ENCODE peak calls at places on chromosomes 6 and 20, in eight cellular contexts. V is CD8-positive, alpha-beta T cell; Y is cardiac muscle cell; C is heart left ventricle; G is upper lobe of right lung; U is fibroblast of lung; O is SK-N-SH; H is MM.1S. L is an unnamed sample. For H3K9me3, the result is how much of the 10 kb centered on the place peaks cover.

GRCh38 chr6:49849121-49849907 is 17.0 kb downstream of the CRISP1 start:
- DNase-seq in C (no peak), H (peak), G (no peak), O (peak), U (peak), Y (peak), V (no peak), L (peak)

GRCh38 chr20:9348746-9349145 is 165.6 kb upstream of the LAMP5 start:
- DNase-seq in V (no peak), U (peak), H (no peak), C (no peak), Y (peak), G (no peak), O (no peak), L (no peak)

GRCh38 chr6:159762681-159763293 is 942 bp downstream of the ACAT2 start:
- DNase-seq in Y (no peak), O (no peak), G (no peak), U (peak), V (peak), H (peak), C (no peak), L (no peak)

GRCh38 chr6:3750324-3751018 is 1.0 kb downstream of the PXDC1 start:
- DNase-seq in C (peak), U (peak), V (no peak), O (peak), H (no peak), G (peak), Y (peak), L (no peak)

GRCh38 chr6:120675886-120676285 is 658.4 kb downstream of the TBC1D32 start:
- DNase-seq in U (no peak), C (no peak), G (no peak), V (no peak), H (no peak), O (no peak), Y (no peak), L (no peak)

GRCh38 chr6:161256390-161256789 is 17.5 kb downstream of the AGPAT4 start:
- DNase-seq in C (no peak), V (no peak), O (no peak), Y (no peak), H (no peak), U (no peak), G (no peak), L (no peak)

GRCh38 chr20:38109657-38110524 is 55.2 kb downstream of the TGM2 start:
- DNase-seq in U (peak), O (no peak), G (no peak), V (no peak), H (no peak), C (peak), Y (peak), L (no peak)

GRCh38 chr6:42099340-42100028 is 42.9 kb downstream of the C6orf132 start:
- DNase-seq in U (peak), Y (no peak), H (no peak), C (no peak), G (peak), V (no peak), O (no peak), L (no peak)

GRCh38 chr6:41371992-41372525 is 36.7 kb downstream of the NCR2 start:
- DNase-seq in G (no peak), Y (peak), H (no peak), U (peak), O (peak), V (peak), C (no peak), L (no peak)

GRCh38 chr6:327538-328183 is 35.4 kb downstream of the DUSP22 start:
- DNase-seq in H (no peak), V (no peak), C (no peak), O (peak), Y (no peak), G (peak), U (peak), L (no peak)
- TF ChIP-seq CTCF in H (no peak), V (no peak), C (no peak), O (no peak), Y (no peak), G (no peak), U (no peak), L (no peak)

GRCh38 chr20:30484009-30484748 is 773.3 kb upstream of the DEFB115 start:
- DNase-seq in Y (no peak), G (no peak), U (no peak), O (peak), V (no peak), H (no peak), C (no peak), L (no peak)
- H3K9me3 ChIP-seq in Y (under half), G (under half), U (under half), O (under half), V (under half), H (under half), C (under half), L (half or more)

DNA sequence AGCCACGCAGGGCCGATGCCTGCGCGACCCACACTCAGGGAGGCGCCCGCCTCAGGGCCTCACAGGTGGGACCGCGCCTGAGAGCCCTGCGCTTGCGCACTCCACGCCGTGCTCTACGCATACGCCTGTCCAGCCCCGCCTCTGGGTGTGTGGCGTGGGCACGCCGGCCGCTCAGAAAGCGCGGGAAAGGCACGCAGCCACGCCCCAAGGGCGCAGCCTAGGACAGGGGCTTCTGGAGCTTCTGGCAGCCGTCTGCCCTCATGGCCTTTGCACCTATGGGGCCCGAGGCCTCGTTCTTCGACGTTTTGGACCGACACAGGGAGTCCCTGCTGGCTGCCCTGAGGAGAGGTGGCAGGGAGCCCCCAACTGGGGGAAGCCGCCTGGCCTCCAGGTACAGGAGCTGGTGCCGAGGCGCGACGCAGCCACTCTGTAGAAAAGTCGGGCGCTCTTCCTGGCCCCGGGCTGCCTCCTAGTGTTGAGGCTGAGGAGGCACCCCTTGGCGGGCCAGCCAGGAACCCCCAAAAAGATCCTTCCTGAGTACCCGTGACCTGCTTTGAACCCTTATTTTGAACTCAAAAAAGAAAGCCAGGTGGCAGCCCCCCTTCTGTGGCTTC is at the start of gene SPO11:
- DNase-seq in G (no peak), U (no peak), C (no peak), V (no peak), H (peak), O (peak), Y (peak), L (no peak)
- TF ChIP-seq CTCF in G (peak), U (no peak), C (peak), V (no peak), H (peak), O (no peak), Y (no peak), L (no peak)

GRCh38 chr6:26640806-26641205 is 18.7 kb downstream of the ZNF322 start:
- DNase-seq in H (no peak), O (no peak), U (no peak), G (no peak), C (no peak), V (no peak), Y (no peak), L (no peak)
- H3K9me3 ChIP-seq in H (under half), O (under half), U (under half), G (under half), C (under half), V (under half), Y (under half), L (under half)

GRCh38 chr6:17057322-17057721 is 44.5 kb upstream of the STMND1 start:
- DNase-seq in C (no peak), H (no peak), U (peak), G (no peak), V (no peak), Y (no peak), O (no peak), L (no peak)

GRCh38 chr6:17058550-17058949 is 43.3 kb upstream of the STMND1 start:
- DNase-seq in U (no peak), C (no peak), O (no peak), H (no peak), G (no peak), V (no peak), Y (no peak), L (no peak)

GRCh38 chr6:17059820-17060219 is 42.0 kb upstream of the STMND1 start:
- DNase-seq in C (no peak), Y (no peak), H (no peak), O (no peak), U (no peak), G (no peak), V (no peak), L (no peak)

GRCh38 chr6:17059022-17059421 is 42.8 kb upstream of the STMND1 start:
- DNase-seq in O (no peak), Y (no peak), H (no peak), V (no peak), C (no peak), G (no peak), U (no peak), L (no peak)

DNA sequence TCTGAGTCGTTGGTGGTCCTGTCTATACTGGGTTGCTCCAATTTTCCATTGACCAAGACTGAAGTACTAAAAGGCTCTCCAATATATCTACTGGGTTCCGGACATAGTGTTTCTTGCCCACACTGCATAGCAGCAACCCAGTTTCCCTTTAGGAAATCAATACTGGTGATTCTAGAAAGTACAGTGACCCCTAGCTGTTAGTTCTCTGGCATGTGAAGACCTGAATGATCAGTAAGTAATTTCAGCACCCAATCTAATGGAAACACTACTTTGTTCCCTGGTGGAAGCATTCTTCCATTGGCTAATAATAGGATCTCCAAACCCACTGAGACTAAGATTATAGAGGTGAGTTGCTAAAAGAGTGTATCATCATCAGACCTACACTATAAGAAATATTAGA is 40.8 kb upstream of the STMND1 start:
- DNase-seq in G (no peak), V (no peak), Y (no peak), H (no peak), U (no peak), C (no peak), O (no peak), L (no peak)
- TF ChIP-seq CTCF in G (no peak), V (no peak), Y (no peak), H (no peak), U (no peak), C (no peak), O (no peak), L (no peak)

L was measured in AG04450.